ENCODE peak calls at places on chromosome 10, in nine cellular contexts. D is H9; C is left ventricle myocardium inferior; T is dorsolateral prefrontal cortex; Q is right lobe of liver; K is HL-60; Z is CD8-positive, alpha-beta T cell; U is IMR-90; M is tibial artery. S is an unnamed sample.

GRCh38 chr10:6136215-6137201 is 47.7 kb downstream of the RBM17 start:
- DNase-seq in Z (no peak), T (no peak), D (no peak), U (peak; percentile 86), Q (no peak), K (no peak), M (no peak), C (no peak), S (no peak)

GRCh38 chr10:103852189-103852711 is 3.1 kb downstream of the SH3PXD2A start:
- DNase-seq in U (peak; percentile 52), Z (no peak), Q (no peak), M (no peak), K (peak; percentile 22), T (no peak), D (no peak), C (peak; percentile 58), S (no peak)

GRCh38 chr10:42976353-42977031 is 100.4 kb upstream of the RET start:
- DNase-seq in U (no peak), Z (no peak), Q (peak; percentile 7), C (no peak), K (no peak), D (no peak), T (peak; percentile 38), M (peak; percentile 3), S (peak; percentile 9)

GRCh38 chr10:974038-974784 is 14.0 kb upstream of the GTPBP4 start:
- DNase-seq in K (no peak), M (no peak), C (no peak), Z (no peak), Q (no peak), D (no peak), T (no peak), U (no peak), S (no peak)

GRCh38 chr10:110081914-110082313 is 74.1 kb downstream of the ADD3 start:
- DNase-seq in T (peak; percentile 56), Z (no peak), C (peak; percentile 34), D (no peak), U (no peak), K (no peak), M (peak; percentile 31), Q (no peak), S (no peak)

GRCh38 chr10:16606421-16606820 is 84.7 kb upstream of the C1QL3 start:
- DNase-seq in C (no peak), U (peak; percentile 56), M (no peak), D (no peak), K (no peak), Q (no peak), T (no peak), Z (no peak), S (no peak)

GRCh38 chr10:97731346-97732051 is 5.4 kb upstream of the ZFYVE27 start:
- DNase-seq in K (no peak), M (peak; percentile 72), T (peak; percentile 58), Z (peak; percentile 60), D (peak; percentile 69), U (peak; percentile 76), C (no peak), Q (peak; percentile 49), S (no peak)

GRCh38 chr10:130809761-130810515 is 501.6 kb downstream of the TCERG1L start:
- DNase-seq in T (no peak), U (no peak), D (no peak), Q (no peak), Z (no peak), K (no peak), M (no peak), C (no peak), S (peak; percentile 33)

DNA sequence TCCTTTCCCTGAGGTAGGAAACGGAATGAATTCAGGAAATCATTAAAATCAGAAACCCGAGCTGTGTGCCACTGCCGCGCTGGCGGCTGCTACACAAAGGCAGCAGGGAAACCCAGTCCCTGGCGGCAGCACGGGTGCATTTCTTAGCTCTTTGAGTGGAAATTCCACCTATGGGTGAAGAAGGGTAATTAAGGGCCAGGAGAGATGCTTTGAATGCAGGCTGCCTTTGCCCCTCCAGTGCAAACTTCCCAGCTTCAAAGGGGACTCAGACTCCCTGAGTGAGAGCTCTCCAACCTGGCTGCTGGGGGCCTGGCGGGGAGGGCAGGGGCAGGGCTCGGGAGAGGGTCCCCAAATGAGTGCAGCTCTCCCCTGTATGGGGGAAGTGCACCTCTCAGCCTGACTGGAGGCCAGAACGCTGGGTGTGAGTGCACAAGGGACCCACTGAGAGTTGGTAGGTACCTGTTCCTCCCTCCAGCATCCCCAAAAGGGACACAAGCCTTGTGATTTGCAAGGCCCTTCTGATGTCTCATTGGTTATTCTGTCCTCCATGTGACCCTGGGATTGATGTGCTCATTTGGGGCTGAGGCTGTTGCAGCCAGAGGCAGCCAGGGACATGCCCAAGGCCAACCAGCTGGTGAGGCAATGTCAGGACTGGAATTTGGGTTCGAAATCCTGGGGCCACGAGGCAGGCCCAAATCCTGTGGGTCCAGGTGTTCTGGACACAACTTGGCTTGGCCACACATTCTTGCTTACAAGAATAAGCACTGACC is 16.3 kb upstream of the ZMIZ1 start:
- DNase-seq in U (no peak), D (no peak), Q (peak; percentile 15), M (no peak), Z (peak; percentile 57), C (peak; percentile 4), T (peak; percentile 38), K (no peak), S (no peak)
- TF ChIP-seq CTCF in U (peak; percentile 22), D (peak; percentile 65), Q (no peak), M (peak; percentile 16), Z (peak; percentile 50), C (no peak), T (no peak), K (peak; percentile 8), S (peak; percentile 63)

DNA sequence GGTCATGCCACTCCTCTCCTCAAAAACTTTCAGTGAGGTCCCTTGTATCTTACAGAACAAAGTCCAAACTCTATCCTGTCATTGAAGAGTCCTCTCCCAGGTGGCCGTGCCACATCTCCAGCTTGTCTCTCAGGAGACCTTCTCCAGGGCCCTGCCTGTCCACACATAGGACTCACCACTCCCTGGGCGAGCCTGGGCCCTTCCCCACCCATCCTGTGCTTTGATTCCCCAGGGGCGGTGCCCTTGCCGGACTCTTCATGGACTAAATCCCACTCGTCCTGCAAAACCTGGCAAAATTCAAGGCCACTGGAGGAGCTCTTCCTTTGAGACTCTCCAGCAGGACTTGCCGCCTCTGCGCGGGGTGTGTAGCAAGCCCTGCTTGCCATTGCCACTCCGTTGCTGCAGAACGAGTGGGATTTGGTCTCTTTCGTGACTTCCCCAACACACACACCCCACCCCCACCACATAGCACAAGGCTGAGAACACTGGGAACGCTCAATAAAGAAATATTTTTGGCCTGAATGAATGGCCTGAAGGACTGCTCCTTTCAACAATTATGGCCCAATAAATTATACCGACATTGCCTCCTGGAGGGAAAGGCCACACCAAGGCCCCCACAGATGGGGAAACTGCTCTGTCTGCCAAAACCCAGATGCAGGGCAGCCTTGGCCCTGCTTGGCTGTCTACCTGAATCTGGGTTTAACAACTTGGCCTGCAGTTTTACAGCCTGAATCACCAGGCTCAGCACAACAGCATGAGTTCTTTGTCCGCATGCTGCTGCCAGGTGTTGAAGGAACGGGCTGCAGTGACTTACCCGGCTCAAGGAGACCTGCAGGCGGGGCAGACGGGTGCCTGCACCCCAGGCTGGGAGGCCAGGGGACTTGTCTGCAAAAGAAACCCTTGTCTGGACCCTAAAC is 72.8 kb upstream of the KAT6B start:
- DNase-seq in D (peak; percentile 39), C (no peak), U (peak; percentile 20), M (no peak), K (no peak), T (no peak), Z (no peak), Q (no peak), S (no peak)
- TF ChIP-seq CTCF in D (no peak), C (no peak), U (no peak), M (no peak), K (no peak), T (no peak), Z (no peak), Q (no peak), S (no peak)

GRCh38 chr10:75402486-75403143 is 1.1 kb upstream of the ZNF503 start:
- DNase-seq in C (peak; percentile 35), D (peak; percentile 59), K (no peak), T (no peak), U (no peak), Z (no peak), Q (peak; percentile 52), M (peak; percentile 28), S (peak; percentile 72)

GRCh38 chr10:75400163-75400768 is 1.3 kb downstream of the ZNF503 start:
- DNase-seq in T (peak; percentile 47), U (no peak), M (no peak), K (no peak), Q (no peak), Z (no peak), D (no peak), C (no peak), S (no peak)

GRCh38 chr10:75400769-75401568 is 595 bp downstream of the ZNF503 start:
- DNase-seq in M (peak; percentile 62), C (peak; percentile 74), Z (no peak), K (no peak), T (peak; percentile 66), Q (peak; percentile 77), U (peak; percentile 56), D (peak; percentile 54), S (peak; percentile 47)

GRCh38 chr10:75403144-75404022 is 1.8 kb upstream of the ZNF503 start:
- DNase-seq in M (peak; percentile 41), K (no peak), C (peak; percentile 30), T (peak; percentile 53), Q (peak; percentile 49), D (peak; percentile 55), U (no peak), Z (no peak), S (peak; percentile 81)

DNA sequence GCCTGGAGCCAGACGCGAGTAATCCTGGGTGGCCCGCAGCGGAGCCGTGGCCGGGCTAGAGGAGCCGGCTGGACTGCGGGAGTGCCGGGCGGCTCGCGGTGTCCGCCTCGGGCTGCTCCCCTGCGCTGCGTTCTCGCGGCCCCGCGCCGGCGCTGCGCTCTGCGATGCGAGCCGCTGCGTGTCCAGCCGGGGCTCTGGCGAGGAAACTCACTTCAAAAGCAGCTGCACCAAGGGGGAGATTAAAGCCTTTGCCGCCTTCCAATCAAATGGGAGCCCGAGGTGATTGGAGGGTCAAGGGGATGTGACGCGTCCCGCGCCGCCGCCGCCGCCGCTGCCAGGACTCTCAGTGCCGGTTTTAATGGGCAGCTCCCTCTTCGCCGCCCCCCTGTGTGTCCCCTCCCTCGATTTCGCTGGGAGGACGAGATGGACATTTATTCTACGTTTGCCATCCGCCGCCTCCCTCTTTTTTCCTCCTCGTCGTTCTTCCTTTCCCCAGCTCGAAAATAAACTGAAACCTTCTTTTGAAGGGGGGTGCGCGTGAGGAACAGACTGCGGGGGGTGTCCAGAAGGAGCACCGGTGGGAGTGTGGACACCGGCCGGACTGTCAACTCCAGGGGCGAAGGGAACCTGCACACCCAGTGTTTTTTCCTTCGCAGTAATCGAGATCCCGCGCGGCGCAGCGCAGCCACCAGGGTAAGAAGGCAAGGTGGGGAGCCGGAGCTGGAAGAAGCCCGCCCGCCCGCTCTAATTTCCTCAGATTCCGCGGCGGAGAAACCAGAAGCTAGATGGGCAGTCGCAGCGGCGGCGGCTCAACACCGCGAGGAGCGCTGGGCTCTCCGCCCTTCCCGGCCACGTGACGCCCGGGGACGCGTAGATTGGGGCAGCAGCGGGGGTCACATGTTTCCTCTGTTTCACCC is at the start of gene ZNF503:
- DNase-seq in C (peak; percentile 97), Q (peak; percentile 97), Z (no peak), K (peak; percentile 78), M (peak; percentile 98), D (peak; percentile 95), U (peak; percentile 97), T (peak; percentile 96), S (peak; percentile 96)
- TF ChIP-seq CTCF in C (peak; percentile 54), Q (peak; percentile 7), Z (no peak), K (no peak), M (peak; percentile 53), D (no peak), U (peak; percentile 6), T (peak; percentile 7), S (peak; percentile 9)

DNA sequence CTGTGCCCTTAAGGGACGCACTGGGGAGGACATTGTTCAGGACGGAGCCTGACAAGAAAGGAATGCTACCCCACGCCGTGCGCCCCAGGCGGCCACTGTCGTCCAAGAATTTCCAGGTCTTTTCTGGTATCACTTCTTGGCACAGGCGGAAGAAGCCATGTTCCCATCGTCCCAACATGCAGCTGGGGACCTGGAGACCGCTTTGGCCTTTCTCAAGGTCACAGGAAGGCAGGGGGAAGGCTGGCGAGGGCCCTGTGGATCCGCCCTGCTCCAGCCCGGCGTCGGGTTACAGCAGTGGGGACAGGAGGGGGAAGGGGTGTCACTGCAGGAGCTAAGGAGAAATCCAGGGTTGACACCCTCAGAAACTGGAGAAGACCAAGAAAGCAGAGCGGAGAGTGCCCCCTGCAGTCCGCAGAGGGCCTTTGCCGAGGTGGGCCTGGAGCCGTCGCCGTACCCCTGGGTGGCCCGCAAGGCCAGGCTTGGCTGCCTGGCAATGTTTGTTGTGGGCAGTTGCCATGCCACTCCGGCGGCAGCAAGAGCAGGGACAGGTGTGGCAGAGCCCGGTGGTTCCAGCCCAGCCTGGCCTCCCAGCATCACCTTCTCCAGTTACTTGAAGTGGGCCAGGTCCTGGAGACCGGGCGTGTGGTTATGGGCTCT is 104.1 kb downstream of the LHPP start:
- DNase-seq in M (no peak), K (no peak), U (no peak), Q (peak; percentile 16), D (peak; percentile 87), Z (no peak), C (no peak), T (peak; percentile 42), S (no peak)
- TF ChIP-seq CTCF in M (peak; percentile 31), K (peak; percentile 16), U (peak; percentile 23), Q (peak; percentile 26), D (peak; percentile 90), Z (no peak), C (peak; percentile 54), T (no peak), S (no peak)

S was measured in mesothelial cell of epicardium.